ENCODE peak calls at places on chromosomes 6 and 20, in seven cellular contexts. One of them, this sample, is unnamed.

GRCh38 chr20:9344080-9344920 is 170.1 kb upstream of the LAMP5 start:
- DNase-seq in GM03348: no peak
- DNase-seq in effector memory CD8-positive, alpha-beta T cell: no peak
- DNase-seq in central memory CD4-positive, alpha-beta T cell: no peak
- DNase-seq in NCI-H1092: no peak
- DNase-seq in thyroid gland: no peak
- DNase-seq in posterior cingulate gyrus: no peak
- DNase-seq in this sample: no peak

GRCh38 chr20:1087311-1087710 is 31.1 kb upstream of the PSMF1 start:
- DNase-seq in GM03348: no peak
- DNase-seq in effector memory CD8-positive, alpha-beta T cell: no peak
- DNase-seq in central memory CD4-positive, alpha-beta T cell: no peak
- DNase-seq in NCI-H1092: no peak
- DNase-seq in thyroid gland: no peak
- DNase-seq in posterior cingulate gyrus: no peak
- DNase-seq in this sample: no peak

GRCh38 chr6:100460650-100461204 is 4.0 kb downstream of the SIM1 start:
- DNase-seq in GM03348: peak; percentile 50
- DNase-seq in effector memory CD8-positive, alpha-beta T cell: no peak
- DNase-seq in central memory CD4-positive, alpha-beta T cell: no peak
- DNase-seq in NCI-H1092: no peak
- DNase-seq in thyroid gland: no peak
- DNase-seq in posterior cingulate gyrus: no peak
- DNase-seq in this sample: no peak

GRCh38 chr6:34362909-34363713 is 29.4 kb downstream of the NUDT3 start:
- DNase-seq in GM03348: no peak
- DNase-seq in effector memory CD8-positive, alpha-beta T cell: no peak
- DNase-seq in central memory CD4-positive, alpha-beta T cell: no peak
- DNase-seq in NCI-H1092: no peak
- DNase-seq in thyroid gland: no peak
- DNase-seq in posterior cingulate gyrus: no peak
- DNase-seq in this sample: no peak

GRCh38 chr6:150409576-150410066 is 40.8 kb downstream of the IYD start:
- DNase-seq in GM03348: no peak
- DNase-seq in effector memory CD8-positive, alpha-beta T cell: no peak
- DNase-seq in central memory CD4-positive, alpha-beta T cell: no peak
- DNase-seq in NCI-H1092: peak; percentile 58
- DNase-seq in thyroid gland: peak; percentile 83
- DNase-seq in posterior cingulate gyrus: no peak
- DNase-seq in this sample: no peak

GRCh38 chr6:112923940-112924587 is 576.9 kb downstream of the RFPL4B start:
- DNase-seq in GM03348: no peak
- DNase-seq in effector memory CD8-positive, alpha-beta T cell: no peak
- DNase-seq in central memory CD4-positive, alpha-beta T cell: no peak
- DNase-seq in NCI-H1092: no peak
- DNase-seq in thyroid gland: no peak
- DNase-seq in posterior cingulate gyrus: no peak
- DNase-seq in this sample: no peak

GRCh38 chr6:64383277-64383676 is 747.7 kb downstream of the PHF3 start:
- DNase-seq in GM03348: no peak
- DNase-seq in effector memory CD8-positive, alpha-beta T cell: no peak
- DNase-seq in central memory CD4-positive, alpha-beta T cell: no peak
- DNase-seq in NCI-H1092: no peak
- DNase-seq in thyroid gland: no peak
- DNase-seq in posterior cingulate gyrus: no peak
- DNase-seq in this sample: no peak

GRCh38 chr20:54197621-54198604 is 10.0 kb upstream of the PFDN4 start:
- DNase-seq in GM03348: peak; percentile 54
- DNase-seq in effector memory CD8-positive, alpha-beta T cell: no peak
- DNase-seq in central memory CD4-positive, alpha-beta T cell: no peak
- DNase-seq in NCI-H1092: no peak
- DNase-seq in thyroid gland: no peak
- DNase-seq in posterior cingulate gyrus: no peak
- DNase-seq in this sample: no peak

GRCh38 chr6:83138118-83138722 is 54.8 kb downstream of the PGM3 start:
- DNase-seq in GM03348: no peak
- DNase-seq in effector memory CD8-positive, alpha-beta T cell: no peak
- DNase-seq in central memory CD4-positive, alpha-beta T cell: no peak
- DNase-seq in NCI-H1092: no peak
- DNase-seq in thyroid gland: no peak
- DNase-seq in posterior cingulate gyrus: no peak
- DNase-seq in this sample: no peak

GRCh38 chr6:135128268-135128914 is 52.7 kb upstream of the MYB start:
- DNase-seq in GM03348: no peak
- DNase-seq in effector memory CD8-positive, alpha-beta T cell: peak; percentile 31
- DNase-seq in central memory CD4-positive, alpha-beta T cell: peak; percentile 68
- DNase-seq in NCI-H1092: no peak
- DNase-seq in thyroid gland: no peak
- DNase-seq in posterior cingulate gyrus: no peak
- DNase-seq in this sample: peak; percentile 44

GRCh38 chr6:16764188-16764950 is 3.1 kb upstream of the ATXN1 start:
- DNase-seq in GM03348: peak; percentile 25
- DNase-seq in effector memory CD8-positive, alpha-beta T cell: no peak
- DNase-seq in central memory CD4-positive, alpha-beta T cell: peak; percentile 19
- DNase-seq in NCI-H1092: no peak
- DNase-seq in thyroid gland: no peak
- DNase-seq in posterior cingulate gyrus: no peak
- DNase-seq in this sample: no peak

GRCh38 chr6:142558785-142559184 is 257.0 kb downstream of the ADGRG6 start:
- DNase-seq in GM03348: no peak
- DNase-seq in effector memory CD8-positive, alpha-beta T cell: no peak
- DNase-seq in central memory CD4-positive, alpha-beta T cell: no peak
- DNase-seq in NCI-H1092: no peak
- DNase-seq in thyroid gland: no peak
- DNase-seq in posterior cingulate gyrus: no peak
- DNase-seq in this sample: no peak